ENCODE peak calls at places on chromosomes 1 and 21, in five cellular contexts. R, Z, N, P and L are unnamed samples.

GRCh38 chr1:172394167-172394751 is 26.2 kb upstream of the C1orf105 start:
- DNase-seq in P (no peak), N (peak), Z (no peak), R (no peak), L (no peak)

GRCh38 chr21:34365794-34366193 is 2.0 kb downstream of the KCNE2 start:
- DNase-seq in R (no peak), Z (no peak), P (peak), N (no peak), L (no peak)

GRCh38 chr1:206489980-206490534 is 17.3 kb upstream of the RASSF5 start:
- DNase-seq in P (no peak), R (peak), Z (peak), N (peak), L (peak)

GRCh38 chr1:51910182-51910581 is 31.7 kb upstream of the NRDC start:
- DNase-seq in R (no peak), Z (no peak), N (no peak), P (no peak), L (no peak)

GRCh38 chr1:207579436-207579799 is 65.5 kb upstream of the CR1L start:
- DNase-seq in Z (no peak), N (no peak), P (no peak), R (peak), L (no peak)

GRCh38 chr1:108503062-108503740 is 53.1 kb downstream of the NBPF6 start:
- DNase-seq in R (no peak), N (no peak), P (no peak), Z (no peak), L (no peak)

GRCh38 chr1:227891223-227891954 is 56.3 kb downstream of the WNT9A start:
- DNase-seq in P (peak), R (no peak), Z (peak), N (no peak), L (no peak)

GRCh38 chr1:240314845-240315746 is 223.4 kb downstream of the FMN2 start:
- DNase-seq in N (no peak), P (no peak), Z (no peak), R (no peak), L (no peak)

GRCh38 chr1:211352985-211353515 is 26.4 kb downstream of the TRAF5 start:
- DNase-seq in R (peak), N (peak), P (no peak), Z (no peak), L (no peak)

DNA sequence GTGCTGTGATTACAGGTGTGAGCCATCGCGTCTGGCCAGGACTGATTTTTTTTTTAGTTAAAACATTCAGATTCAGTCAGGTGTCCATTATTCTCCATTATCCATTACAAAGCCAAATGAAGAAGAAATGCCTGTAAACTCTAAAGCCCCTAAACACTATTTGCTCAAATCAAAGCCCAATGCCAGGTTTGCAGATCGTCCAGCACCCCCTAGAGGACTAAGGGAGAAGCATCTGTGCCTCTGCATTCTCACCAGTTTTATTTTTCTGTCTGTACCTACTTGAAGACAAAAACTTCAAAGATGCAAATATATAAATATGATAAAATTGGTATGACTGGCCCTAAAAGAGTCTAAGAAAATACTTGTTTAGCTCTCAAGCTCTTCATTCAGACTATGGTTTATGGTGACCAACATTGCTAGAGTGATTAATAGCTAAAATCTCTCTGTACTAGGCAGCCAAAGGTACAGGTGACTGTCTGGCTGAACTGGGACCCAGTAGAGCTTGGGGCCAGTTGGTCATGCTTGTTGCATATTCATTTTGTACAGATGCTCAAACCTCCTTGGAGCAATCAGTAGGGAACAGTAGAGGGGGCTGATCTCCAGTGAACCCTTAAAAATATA is 138.4 kb downstream of the SYT2 start:
- DNase-seq in N (no peak), R (no peak), P (no peak), Z (no peak), L (no peak)
- H3K27ac ChIP-seq in N (no peak), R (no peak), P (peak), Z (no peak), L (no peak)

DNA sequence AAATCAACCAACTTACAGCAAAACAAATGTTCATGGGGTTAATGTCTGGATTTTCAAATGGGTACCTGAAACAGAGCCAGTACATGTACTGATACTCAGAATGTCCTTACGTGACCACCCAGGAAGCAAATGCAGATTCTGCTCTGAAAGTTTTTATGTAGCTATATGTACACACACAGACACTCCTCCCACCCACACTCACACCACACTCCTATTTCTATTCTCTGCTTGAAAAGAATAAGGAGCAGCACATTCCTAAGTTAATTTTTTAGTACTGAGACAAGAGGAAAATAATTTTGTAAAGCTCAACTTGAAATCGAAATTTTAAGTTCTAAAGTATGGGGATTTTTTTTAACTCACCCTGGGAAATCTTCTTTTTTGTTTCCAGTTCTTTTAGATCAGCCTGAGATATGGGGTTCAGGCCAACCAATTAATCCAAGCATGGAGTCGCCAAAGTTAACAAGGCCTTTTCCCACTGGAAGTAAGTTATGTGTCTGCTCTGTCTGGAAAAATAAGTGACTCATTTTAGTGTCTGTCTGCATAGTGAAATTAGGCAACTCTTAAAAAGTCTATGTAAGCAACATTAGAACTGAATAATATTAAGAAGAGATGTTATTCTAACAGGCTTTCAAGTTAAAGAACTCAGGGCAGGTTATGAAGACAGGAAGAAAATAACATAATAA is 75.5 kb upstream of the DYNLT5 start:
- DNase-seq in P (no peak), R (no peak), N (no peak), Z (no peak), L (no peak)
- H3K27ac ChIP-seq in P (peak), R (no peak), N (no peak), Z (no peak), L (no peak)

DNA sequence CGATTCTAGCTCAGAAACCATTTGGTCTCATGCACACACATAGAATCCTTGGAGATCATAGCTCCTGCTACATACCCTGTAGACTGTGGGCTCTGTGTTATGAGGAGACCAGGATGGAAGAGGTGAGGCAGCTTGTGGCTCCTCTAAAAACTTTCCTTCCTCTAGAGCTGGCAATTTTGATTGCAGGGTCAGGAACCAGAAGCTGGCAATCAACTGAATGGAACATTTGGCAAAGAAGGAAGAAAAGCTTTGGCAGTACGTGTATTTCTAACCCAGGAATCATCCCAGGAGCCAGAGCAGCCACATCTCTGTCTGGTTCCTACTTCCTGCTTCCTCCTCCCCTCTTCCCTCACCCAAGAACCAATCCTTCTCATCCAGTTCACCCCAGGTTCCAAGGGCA is 15.7 kb downstream of the PIK3C2B start:
- DNase-seq in R (no peak), P (no peak), N (no peak), Z (no peak), L (no peak)
- H3K27ac ChIP-seq in R (peak), P (no peak), N (no peak), Z (peak), L (peak)

DNA sequence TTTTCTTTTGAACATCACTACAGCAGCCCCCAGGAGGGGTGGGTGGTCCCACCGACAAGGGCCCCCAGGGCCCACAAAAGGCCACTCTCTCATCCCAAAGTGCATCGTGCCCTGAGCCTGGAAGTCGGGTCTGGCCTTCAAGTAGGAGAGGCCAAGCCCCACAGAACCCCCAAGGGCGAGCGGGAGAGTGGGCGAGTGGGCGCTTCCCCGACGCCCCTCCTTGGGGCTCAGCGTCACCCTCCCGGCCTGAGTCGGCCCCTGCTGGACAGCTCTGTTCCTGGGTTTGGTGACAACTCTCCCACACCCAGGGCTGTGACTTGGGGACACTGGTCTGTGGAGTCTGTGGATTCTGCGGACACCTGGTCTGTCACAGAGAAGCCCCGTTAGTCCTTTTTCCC is 42.2 kb upstream of the COL18A1 start:
- DNase-seq in P (no peak), N (no peak), R (no peak), Z (no peak), L (no peak)
- H3K27ac ChIP-seq in P (peak), N (no peak), R (no peak), Z (no peak), L (no peak)

DNA sequence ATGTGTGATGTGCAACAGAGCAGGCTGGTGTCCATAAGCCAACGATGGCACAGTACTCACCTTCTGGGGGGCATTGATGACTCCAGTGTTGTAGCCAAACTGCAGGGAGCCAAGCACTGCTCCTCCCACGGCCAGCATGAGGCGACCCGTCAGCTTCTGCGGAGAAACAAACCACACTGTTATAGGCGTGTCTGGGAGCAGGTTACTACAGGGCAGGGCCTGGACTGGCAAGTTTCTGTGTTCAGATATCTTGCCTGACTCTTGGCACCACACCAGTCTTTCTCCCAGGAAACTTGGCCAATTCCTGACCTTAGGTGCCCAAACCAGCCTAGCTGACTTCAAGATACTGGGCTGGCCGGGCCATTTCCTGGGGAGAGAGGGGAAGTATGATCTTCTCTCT is 15.5 kb downstream of the SLC2A1 start:
- DNase-seq in Z (no peak), R (peak), N (no peak), P (peak), L (no peak)
- H3K27ac ChIP-seq in Z (peak), R (peak), N (peak), P (peak), L (peak)

DNA sequence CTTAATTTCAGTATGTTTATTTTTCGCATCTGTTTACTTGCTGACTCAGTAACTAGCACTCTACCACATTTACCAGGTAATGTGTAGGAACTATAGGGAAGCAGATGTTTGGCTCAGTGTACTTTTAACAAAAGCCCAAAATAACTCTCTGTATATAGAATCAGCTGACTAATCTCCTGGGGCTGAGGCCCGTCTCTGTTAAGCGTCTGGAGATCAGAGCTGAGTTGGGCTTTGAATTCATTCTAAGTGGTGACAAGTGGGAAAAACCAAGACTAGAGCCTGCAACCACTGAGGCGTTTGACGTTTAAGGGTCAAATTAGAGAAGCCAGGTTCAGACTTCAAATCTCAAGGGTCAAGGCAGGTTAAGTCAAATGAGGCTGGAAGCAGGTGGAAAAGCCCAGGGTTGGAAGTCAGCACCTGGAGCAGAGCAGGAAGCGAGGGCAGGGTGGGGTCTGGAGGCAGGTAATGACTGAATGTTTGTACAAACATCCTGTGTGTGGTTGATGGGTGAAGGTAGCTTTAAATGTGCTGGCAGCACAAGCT is 56.8 kb upstream of the LYST start:
- DNase-seq in Z (no peak), P (no peak), N (peak), R (no peak), L (no peak)
- H3K27ac ChIP-seq in Z (no peak), P (no peak), N (peak), R (no peak), L (no peak)

GRCh38 chr1:40988280-40988679 is 8.8 kb downstream of the CTPS1 start:
- DNase-seq in Z (no peak), R (no peak), N (no peak), P (no peak), L (no peak)
- H3K27ac ChIP-seq in Z (no peak), R (no peak), N (no peak), P (no peak), L (no peak)

DNA sequence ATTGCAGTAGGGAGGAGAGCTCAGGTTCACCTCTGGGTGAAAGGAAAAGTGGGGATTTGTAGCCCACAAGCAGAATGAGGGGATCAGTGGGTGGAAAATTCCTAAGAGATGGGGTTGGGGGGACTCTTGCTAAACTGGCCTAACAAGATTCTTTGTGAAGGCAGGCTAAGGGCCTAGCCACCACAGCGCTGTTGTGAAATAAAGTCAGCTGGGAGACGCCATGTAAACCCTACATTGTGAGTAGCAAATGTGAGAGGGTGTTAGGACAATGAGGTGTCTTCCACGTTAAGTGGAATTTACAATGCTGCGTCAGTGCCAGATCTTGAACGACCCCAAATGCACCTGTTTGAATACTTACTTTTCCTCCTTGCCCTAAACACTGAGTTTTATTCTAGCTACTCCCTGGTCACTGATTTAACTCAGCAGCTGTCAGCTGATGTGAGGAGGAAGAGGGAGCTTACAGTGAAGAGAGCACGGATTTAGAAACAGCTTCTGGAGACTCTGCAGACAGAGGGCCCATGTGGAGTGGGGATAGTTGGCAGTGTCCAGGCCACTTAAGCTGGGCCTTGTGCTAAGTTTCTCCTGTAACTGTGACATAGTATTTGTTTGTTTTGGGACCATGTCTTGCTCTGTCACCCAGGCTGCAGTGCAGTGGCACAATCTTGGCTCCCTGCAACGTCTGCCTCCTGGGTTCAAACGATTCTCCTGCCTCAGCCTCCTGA is 17.3 kb downstream of the PDPN start:
- DNase-seq in R (peak), P (no peak), N (no peak), Z (no peak), L (no peak)
- H3K27ac ChIP-seq in R (peak), P (no peak), N (no peak), Z (no peak), L (no peak)

DNA sequence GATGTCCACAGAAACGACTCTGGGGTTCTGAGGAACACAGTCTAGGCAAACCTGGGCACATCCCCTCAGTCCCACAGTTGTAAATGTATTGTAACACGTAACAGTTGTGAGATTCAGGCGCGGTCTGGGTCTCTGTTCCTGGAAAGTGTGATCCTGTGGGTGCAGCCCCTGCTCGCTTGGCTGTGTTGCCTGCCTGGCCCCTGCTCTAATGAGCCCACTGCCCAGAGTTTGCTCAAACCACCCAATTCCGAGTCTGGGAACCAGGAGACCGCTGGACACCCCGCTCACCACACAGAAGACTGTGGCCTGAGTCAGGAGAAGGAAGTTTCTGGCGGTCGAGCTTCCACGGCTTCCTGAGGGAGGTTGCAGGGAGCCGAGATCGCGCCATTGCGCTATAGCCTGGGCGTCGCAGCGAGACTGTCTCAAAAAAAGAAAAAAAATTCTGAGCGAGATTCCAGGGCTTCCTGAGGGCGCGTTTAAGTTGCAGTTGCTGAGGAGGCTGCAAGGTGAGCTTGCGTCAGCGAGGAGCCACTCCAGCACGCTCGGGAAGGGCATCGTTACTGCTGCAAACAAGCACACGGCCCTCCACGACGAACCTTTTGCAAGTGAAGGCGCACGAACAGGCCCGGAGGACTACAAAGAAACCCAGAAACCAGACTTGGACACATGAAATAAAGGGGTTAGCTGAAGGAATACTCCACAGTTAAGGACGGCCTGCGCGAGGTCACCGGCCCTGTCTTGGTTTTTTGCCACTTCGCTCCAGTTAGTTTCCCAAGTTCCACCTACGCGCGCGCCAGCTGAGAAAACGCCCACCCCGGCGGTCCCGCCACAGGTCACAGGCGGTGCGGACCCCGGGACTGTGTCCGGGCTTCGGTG is 1.1 kb downstream of the C21orf58 start:
- DNase-seq in N (no peak), P (no peak), Z (no peak), R (peak), L (no peak)
- H3K27ac ChIP-seq in N (no peak), P (no peak), Z (no peak), R (no peak), L (no peak)